ENCODE peak calls at places on chromosomes 4 and X, in four cellular contexts. E, Q, F and M are unnamed samples.
A peak's percentile ranks its signal among the peaks of the same experiment; 100 is the strongest.

GRCh38 chr4:84099591-84099990 is 399.5 kb downstream of the NKX6-1 start:
- DNase-seq in Q (no peak), F (no peak), E (no peak), M (no peak)

GRCh38 chr4:81164126-81164525 is 50.9 kb downstream of the PRKG2 start:
- DNase-seq in E (no peak), Q (no peak), F (no peak), M (no peak)

GRCh38 chrX:108699368-108699767 is 37.0 kb downstream of the IRS4 start:
- DNase-seq in F (no peak), Q (peak; percentile 0), E (peak; percentile 53), M (no peak)

GRCh38 chr4:70979445-70980008 is 13.9 kb upstream of the DCK start:
- DNase-seq in Q (no peak), E (no peak), F (no peak), M (no peak)

GRCh38 chrX:54747713-54748393 is 50.2 kb downstream of the ITIH6 start:
- DNase-seq in Q (no peak), F (no peak), E (no peak), M (no peak)

GRCh38 chr4:188971125-188971524 is 831.9 kb downstream of the TRIML1 start:
- DNase-seq in Q (peak; percentile 22), F (no peak), E (no peak), M (no peak)

GRCh38 chr4:4524364-4524763 is 17.5 kb downstream of the STX18 start:
- DNase-seq in E (no peak), Q (no peak), F (no peak), M (peak; percentile 39)

GRCh38 chr4:118099106-118099505 is 64.8 kb downstream of the NDST3 start:
- DNase-seq in F (no peak), Q (no peak), E (no peak), M (no peak)

GRCh38 chr4:119532319-119532718 is 96.3 kb downstream of the PDE5A start:
- DNase-seq in F (no peak), E (no peak), Q (no peak), M (no peak)

GRCh38 chr4:56622176-56622575 is 58.9 kb downstream of the HOPX start:
- DNase-seq in E (no peak), Q (no peak), F (no peak), M (no peak)

GRCh38 chrX:71482228-71482958 is 50.5 kb upstream of the OGT start:
- DNase-seq in Q (no peak), F (no peak), E (no peak), M (no peak)

GRCh38 chr4:1765409-1766335 is 27.4 kb upstream of the FGFR3 start:
- DNase-seq in F (no peak), Q (no peak), E (no peak), M (no peak)

GRCh38 chr4:37780444-37781133 is 45.9 kb upstream of the PGM2 start:
- DNase-seq in F (no peak), Q (no peak), E (peak; percentile 52), M (no peak)

GRCh38 chr4:67393699-67394281 is 151.5 kb downstream of the CENPC start:
- DNase-seq in F (no peak), Q (peak; percentile 2), E (peak; percentile 66), M (no peak)

GRCh38 chr4:57051100-57051499 is 59.1 kb downstream of the IGFBP7 start:
- DNase-seq in Q (no peak), F (no peak), E (no peak), M (no peak)

GRCh38 chr4:56424697-56425514 is 10.5 kb downstream of the PPAT start:
- DNase-seq in Q (no peak), E (peak; percentile 67), F (no peak), M (no peak)

GRCh38 chrX:96650023-96650422 is 34.6 kb upstream of the DIAPH2 start:
- DNase-seq in F (no peak), Q (no peak), E (no peak), M (no peak)

GRCh38 chr4:94507708-94508107 is 56.0 kb downstream of the PDLIM5 start:
- DNase-seq in Q (peak; percentile 18), E (peak; percentile 96), F (no peak), M (no peak)

GRCh38 chr4:2313366-2313765 is 51.5 kb upstream of the MXD4 start:
- DNase-seq in F (no peak), Q (no peak), E (no peak), M (no peak)

GRCh38 chr4:152696764-152697250 is 17.0 kb upstream of the TMEM154 start:
- DNase-seq in Q (no peak), F (peak; percentile 10), E (peak; percentile 79), M (peak; percentile 62)

GRCh38 chrX:68831405-68832100 is 2.7 kb downstream of the EFNB1 start:
- DNase-seq in E (no peak), Q (no peak), F (no peak), M (no peak)

GRCh38 chrX:21840199-21840557 is 761 bp downstream of the MBTPS2 start:
- DNase-seq in F (no peak), Q (no peak), E (no peak), M (no peak)

GRCh38 chr4:76651616-76652015 is 216.6 kb downstream of the SHROOM3 start:
- DNase-seq in Q (no peak), F (no peak), E (no peak), M (no peak)

GRCh38 chrX:113305496-113305895 is 464.9 kb upstream of the AMOT start:
- DNase-seq in Q (no peak), E (peak; percentile 49), F (no peak), M (no peak)

GRCh38 chrX:131068945-131069719 is 11.0 kb downstream of the ARHGAP36 start:
- DNase-seq in E (peak; percentile 3), Q (peak; percentile 0), F (no peak), M (no peak)

GRCh38 chrX:16213970-16214369 is 46.7 kb downstream of the MAGEB17 start:
- DNase-seq in Q (no peak), F (no peak), E (no peak), M (no peak)

GRCh38 chr4:142181021-142181420 is 544.6 kb downstream of the IL15 start:
- DNase-seq in F (no peak), E (no peak), Q (no peak), M (no peak)

GRCh38 chr4:109334596-109335105 is 32.2 kb upstream of the COL25A1 start:
- DNase-seq in Q (no peak), F (no peak), E (no peak), M (no peak)

GRCh38 chrX:106780664-106781377 is 21.7 kb upstream of the TBC1D8B start:
- DNase-seq in F (no peak), E (no peak), Q (no peak), M (no peak)

GRCh38 chr4:112509243-112510190 is 6.5 kb downstream of the NEUROG2 start:
- DNase-seq in F (peak; percentile 9), E (no peak), Q (no peak), M (no peak)

GRCh38 chr4:82981116-82981515 is 29.5 kb downstream of the LIN54 start:
- DNase-seq in Q (no peak), E (no peak), F (no peak), M (no peak)

GRCh38 chr4:88779431-88779830 is 81.8 kb upstream of the NAP1L5 start:
- DNase-seq in Q (no peak), E (peak; percentile 47), F (no peak), M (no peak)

GRCh38 chr4:37279894-37280592 is 35.5 kb downstream of the NWD2 start:
- DNase-seq in F (no peak), Q (no peak), E (no peak), M (no peak)